ENCODE peak calls at places on chromosomes 11 and 22, in four cellular contexts. L is iPS-NIHi11; M is fibroblast of villous mesenchyme; F is naive thymus-derived CD8-positive, alpha-beta T cell. Z is an unnamed sample.

GRCh38 chr11:13269775-13270174 is 7.8 kb upstream of the BMAL1 start:
- DNase-seq in L (no peak), M (no peak), F (no peak), Z (no peak)

GRCh38 chr11:22878039-22878438 is 17.8 kb upstream of the CCDC179 start:
- DNase-seq in L (no peak), M (no peak), F (no peak), Z (no peak)

GRCh38 chr11:128208329-128209220 is 378.8 kb downstream of the ETS1 start:
- DNase-seq in L (peak; percentile 22), M (peak; percentile 73), F (no peak), Z (no peak)

GRCh38 chr11:26522912-26523610 is 49.0 kb downstream of the MUC15 start:
- DNase-seq in L (peak; percentile 40), M (peak; percentile 21), F (no peak), Z (peak; percentile 64)

GRCh38 chr11:33457948-33458347 is 200.8 kb downstream of the HIPK3 start:
- DNase-seq in L (no peak), M (no peak), F (no peak), Z (no peak)

GRCh38 chr22:44391481-44392445 is 79.0 kb upstream of the SHISAL1 start:
- DNase-seq in L (peak; percentile 62), M (no peak), F (no peak), Z (no peak)

GRCh38 chr22:29093501-29093921 is 20.7 kb downstream of the KREMEN1 start:
- DNase-seq in L (no peak), M (peak; percentile 71), F (no peak), Z (no peak)

GRCh38 chr11:60924906-60925684 is 835 bp downstream of the TMEM132A start:
- DNase-seq in L (peak; percentile 54), M (no peak), F (no peak), Z (peak; percentile 35)

GRCh38 chr11:129596361-129596760 is 219.3 kb upstream of the TMEM45B start:
- DNase-seq in L (no peak), M (no peak), F (no peak), Z (no peak)

GRCh38 chr22:37802310-37803194 is 5.2 kb upstream of the GCAT start:
- DNase-seq in L (peak; percentile 85), M (peak; percentile 63), F (no peak), Z (peak; percentile 68)

GRCh38 chr11:126864934-126865333 is 135.6 kb downstream of the KIRREL3 start:
- DNase-seq in L (no peak), M (no peak), F (no peak), Z (no peak)

GRCh38 chr11:115848080-115848479 is 343.9 kb upstream of the CADM1 start:
- DNase-seq in L (no peak), M (no peak), F (no peak), Z (peak; percentile 75)

GRCh38 chr22:47421846-47422245 is 659.4 kb downstream of the TBC1D22A start:
- DNase-seq in L (no peak), M (no peak), F (no peak), Z (no peak)

GRCh38 chr22:46105494-46106278 is 44.6 kb upstream of the PPARA start:
- DNase-seq in L (no peak), M (peak; percentile 97), F (no peak), Z (no peak)

GRCh38 chr22:30160926-30161546 is 80.8 kb downstream of the HORMAD2 start:
- DNase-seq in L (no peak), M (no peak), F (no peak), Z (no peak)

GRCh38 chr22:21443057-21443734 is 24.0 kb upstream of the TMEM191C start:
- DNase-seq in L (no peak), M (no peak), F (no peak), Z (no peak)

GRCh38 chr11:74418509-74418895 is 20.3 kb upstream of the PGM2L1 start:
- DNase-seq in L (no peak), M (peak; percentile 66), F (no peak), Z (no peak)

Z was measured in ELF-1.